ENCODE peak calls at places on chromosome 5, in five cellular contexts. H, D, N, S and L are unnamed samples.

GRCh38 chr5:176853151-176853793 is 42.9 kb downstream of the UNC5A start:
- DNase-seq in N (no peak), H (no peak), D (no peak), S (no peak), L (no peak)

GRCh38 chr5:94778712-94779111 is 160.2 kb downstream of the SLF1 start:
- DNase-seq in H (no peak), D (no peak), S (no peak), N (no peak), L (no peak)

GRCh38 chr5:117504245-117504644 is 929.6 kb upstream of the SEMA6A start:
- DNase-seq in H (no peak), N (no peak), D (no peak), S (no peak), L (no peak)

GRCh38 chr5:92836861-92837755 is 743.9 kb downstream of the NR2F1-AS1 start:
- DNase-seq in S (no peak), D (no peak), H (peak; percentile 17), N (no peak), L (no peak)

GRCh38 chr5:139388198-139388821 is 1.4 kb downstream of the MZB1 start:
- DNase-seq in D (no peak), S (no peak), N (no peak), H (no peak), L (no peak)

GRCh38 chr5:177111720-177112394 is 21.7 kb upstream of the NSD1 start:
- DNase-seq in N (no peak), D (no peak), H (no peak), S (peak; percentile 48), L (peak; percentile 74)

GRCh38 chr5:172156541-172156994 is 31.5 kb downstream of the STK10 start:
- DNase-seq in H (no peak), N (peak; percentile 87), S (no peak), D (no peak), L (no peak)

GRCh38 chr5:37723147-37723961 is 116.5 kb downstream of the GDNF start:
- DNase-seq in D (peak; percentile 52), N (no peak), S (no peak), H (no peak), L (no peak)

GRCh38 chr5:133818031-133818431 is 150.4 kb downstream of the C5orf15 start:
- DNase-seq in H (peak; percentile 21), D (peak; percentile 78), S (peak; percentile 19), N (peak; percentile 77), L (no peak)

GRCh38 chr5:128227984-128228383 is 144.4 kb downstream of the SLC12A2 start:
- DNase-seq in D (no peak), S (no peak), N (no peak), H (peak; percentile 85), L (no peak)

GRCh38 chr5:2207966-2208544 is 325.3 kb upstream of the IRX4 start:
- DNase-seq in S (no peak), N (no peak), D (no peak), H (peak; percentile 8), L (peak; percentile 34)

GRCh38 chr5:159515909-159516415 is 185.7 kb upstream of the IL12B start:
- DNase-seq in N (peak; percentile 17), D (no peak), H (peak; percentile 54), S (no peak), L (peak; percentile 66)

GRCh38 chr5:131825404-131826013 is 28.7 kb upstream of the FNIP1 start:
- DNase-seq in S (no peak), H (no peak), D (no peak), N (no peak), L (no peak)

GRCh38 chr5:75341934-75342333 is 4.9 kb downstream of the HMGCR start:
- DNase-seq in N (no peak), S (no peak), D (no peak), H (no peak), L (no peak)

GRCh38 chr5:150778517-150779396 is at the start of gene SMIM3:
- DNase-seq in H (peak; percentile 72), N (peak; percentile 88), S (peak; percentile 70), D (peak; percentile 94), L (peak; percentile 79)

GRCh38 chr5:37838152-37838932 is 1.5 kb downstream of the GDNF start:
- DNase-seq in S (no peak), N (no peak), D (peak; percentile 79), H (peak; percentile 12), L (no peak)

GRCh38 chr5:177086918-177087706 is 397 bp downstream of the FGFR4 start:
- DNase-seq in N (no peak), H (peak; percentile 14), D (no peak), S (no peak), L (peak; percentile 68)

GRCh38 chr5:102139029-102139428 is 157.1 kb downstream of the SLCO4C1 start:
- DNase-seq in S (no peak), D (no peak), N (no peak), H (no peak), L (no peak)

GRCh38 chr5:1243487-1244152 is 18.4 kb downstream of the SLC6A18 start:
- DNase-seq in H (no peak), D (no peak), S (no peak), N (no peak), L (no peak)

GRCh38 chr5:42499016-42499415 is 75.8 kb downstream of the GHR start:
- DNase-seq in N (no peak), D (no peak), S (no peak), H (no peak), L (no peak)

GRCh38 chr5:82313016-82313415 is 34.9 kb upstream of the RPS23 start:
- DNase-seq in S (no peak), H (no peak), N (no peak), D (no peak), L (no peak)

GRCh38 chr5:50667079-50667652 is 729 bp downstream of the PARP8 start:
- DNase-seq in S (peak; percentile 17), N (peak; percentile 44), D (peak; percentile 81), H (peak; percentile 59), L (peak; percentile 53)

GRCh38 chr5:93055556-93055955 is 525.5 kb downstream of the NR2F1-AS1 start:
- DNase-seq in N (no peak), H (no peak), D (no peak), S (no peak), L (no peak)

GRCh38 chr5:42828661-42829060 is 17.0 kb upstream of the SELENOP start:
- DNase-seq in D (no peak), N (no peak), H (no peak), S (no peak), L (no peak)

GRCh38 chr5:3412146-3412545 is 183.5 kb upstream of the IRX1 start:
- DNase-seq in H (no peak), N (no peak), S (no peak), D (no peak), L (no peak)

GRCh38 chr5:149206524-149207141 is 65.0 kb upstream of the AFAP1L1 start:
- DNase-seq in N (peak; percentile 6), H (peak; percentile 70), D (no peak), S (no peak), L (no peak)

GRCh38 chr5:154630410-154630809 is 124.8 kb upstream of the LARP1 start:
- DNase-seq in S (no peak), H (no peak), D (no peak), N (no peak), L (no peak)

GRCh38 chr5:119323630-119324000 is 32.2 kb upstream of the TNFAIP8 start:
- DNase-seq in N (no peak), D (no peak), H (peak; percentile 83), S (no peak), L (no peak)

GRCh38 chr5:56984445-56984844 is 32.5 kb upstream of the MIER3 start:
- DNase-seq in D (no peak), H (no peak), S (no peak), N (no peak), L (no peak)

GRCh38 chr5:141565826-141566575 is 52.8 kb downstream of the DIAPH1 start:
- DNase-seq in N (no peak), H (no peak), D (no peak), S (no peak), L (no peak)
- H3K4me1 ChIP-seq in N (peaks cover 8% of the 10 kb centered on the region), H (no peaks in the 10 kb centered on the region), D (peaks cover 2% of the 10 kb centered on the region), S (peaks cover 25% of the 10 kb centered on the region), L (peaks cover 3% of the 10 kb centered on the region)

DNA sequence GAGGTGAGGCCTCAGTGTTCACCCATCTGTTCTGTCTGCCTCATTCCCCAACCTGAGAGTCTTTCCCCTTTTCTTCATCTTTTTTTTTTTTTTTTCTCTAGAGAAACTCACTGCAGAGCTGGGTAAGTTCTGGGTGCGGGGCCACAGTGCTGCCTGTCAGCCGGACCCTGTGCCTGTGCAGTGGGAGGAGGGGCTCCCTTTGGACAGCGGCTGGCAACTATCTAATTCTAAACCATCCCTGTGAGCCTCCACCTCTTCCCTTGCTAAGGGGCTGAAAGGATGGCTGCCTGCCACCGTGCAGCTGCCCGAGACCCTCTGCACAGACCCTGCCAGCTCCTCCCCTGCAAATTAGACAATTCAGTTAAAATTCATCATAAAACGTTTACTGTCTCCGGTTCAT is 14.1 kb downstream of the BTNL9 start:
- DNase-seq in H (no peak), N (no peak), S (no peak), D (no peak), L (no peak)
- H3K27me3 ChIP-seq in H (peaks cover 37% of the 10 kb centered on the region), N (peaks cover 99% of the 10 kb centered on the region), S (peaks cover 96% of the 10 kb centered on the region), D (peaks cover 77% of the 10 kb centered on the region), L (peaks cover 90% of the 10 kb centered on the region)

DNA sequence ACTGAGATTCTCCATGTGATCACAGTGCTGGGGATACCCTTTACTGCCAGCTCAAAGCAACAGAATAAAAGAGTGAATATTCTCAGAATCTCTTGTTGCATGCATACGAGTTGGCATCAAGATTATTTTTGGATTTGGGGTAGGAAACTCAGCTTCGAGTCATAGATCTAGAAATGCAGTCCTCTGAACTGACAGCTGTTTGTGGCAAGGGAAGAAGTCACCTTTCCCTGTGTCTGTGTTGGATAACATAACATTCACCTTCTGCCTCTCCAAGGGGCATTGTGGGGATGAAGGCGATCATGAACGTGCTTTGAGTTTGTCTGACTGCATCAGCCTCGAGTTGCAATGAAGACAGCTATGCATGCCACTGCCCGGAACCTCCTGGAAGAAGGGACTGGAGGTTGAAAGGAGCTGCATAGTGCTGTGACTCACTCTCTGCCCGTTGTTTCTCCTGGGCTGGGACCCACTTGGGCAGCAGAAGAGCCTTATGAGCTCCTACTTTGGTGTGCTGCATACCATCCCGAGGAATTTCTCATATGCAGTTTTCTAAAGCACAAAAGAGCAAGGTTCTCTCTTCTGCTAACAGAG is 231.7 kb downstream of the ARHGAP26 start:
- DNase-seq in H (peak; percentile 42), S (no peak), D (no peak), N (no peak), L (peak; percentile 85)
- H3K4me1 ChIP-seq in H (peaks cover 17% of the 10 kb centered on the region), S (peaks cover 47% of the 10 kb centered on the region), D (peaks cover 25% of the 10 kb centered on the region), N (peaks cover 37% of the 10 kb centered on the region), L (peaks cover 22% of the 10 kb centered on the region)

GRCh38 chr5:124701873-124702272 is 44.6 kb downstream of the ZNF608 start:
- DNase-seq in D (no peak), N (no peak), H (no peak), S (no peak), L (no peak)
- H3K27me3 ChIP-seq in D (no peaks in the 10 kb centered on the region), N (no peaks in the 10 kb centered on the region), H (no peaks in the 10 kb centered on the region), S (no peaks in the 10 kb centered on the region), L (no peaks in the 10 kb centered on the region)